ENCODE peak calls at places on chromosome 19, in eight cellular contexts. W is tibial artery, A is ascending aorta, P is psoas muscle, R is Peyer's patch, S is heart right ventricle, J is fibroblast of mammary gland, F is RWPE2. Q is an unnamed sample.

GRCh38 chr19:30083701-30084156 is 141.7 kb downstream of the URI1 start:
- DNase-seq in W (no peak), F (no peak), R (no peak), P (peak; percentile 1), S (no peak), A (no peak), J (no peak), Q (no peak)

GRCh38 chr19:41456342-41456918 is 13.5 kb downstream of the ERICH4 start:
- DNase-seq in J (peak; percentile 47), P (no peak), A (no peak), F (no peak), R (no peak), W (no peak), S (peak; percentile 62), Q (no peak)

GRCh38 chr19:49213791-49214190 is 56.2 kb downstream of the TRPM4 start:
- DNase-seq in J (no peak), F (no peak), W (no peak), P (no peak), R (no peak), S (no peak), A (no peak), Q (no peak)

GRCh38 chr19:29660835-29661234 is 4.4 kb upstream of the PLEKHF1 start:
- DNase-seq in S (no peak), A (no peak), W (no peak), F (no peak), R (no peak), J (peak; percentile 60), P (no peak), Q (no peak)

GRCh38 chr19:33399081-33399744 is 25.7 kb downstream of the CEBPG start:
- DNase-seq in W (peak; percentile 13), F (peak; percentile 47), J (no peak), P (no peak), R (no peak), S (no peak), A (no peak), Q (no peak)

GRCh38 chr19:28859811-28860210 is 353.1 kb downstream of the UQCRFS1 start:
- DNase-seq in W (no peak), A (no peak), J (no peak), P (no peak), F (no peak), R (no peak), S (no peak), Q (peak; percentile 48)

GRCh38 chr19:13262450-13262849 is 112.2 kb downstream of the IER2 start:
- DNase-seq in P (no peak), S (no peak), J (peak; percentile 60), F (no peak), A (no peak), R (no peak), W (no peak), Q (peak; percentile 72)

GRCh38 chr19:21474671-21475181 is 30.7 kb upstream of the ZNF429 start:
- DNase-seq in W (peak; percentile 45), A (peak; percentile 84), S (peak; percentile 80), J (peak; percentile 33), R (peak; percentile 56), P (peak; percentile 85), F (no peak), Q (peak; percentile 10)

GRCh38 chr19:50723735-50724521 is 764 bp downstream of the CLEC11A start:
- DNase-seq in W (no peak), S (no peak), J (no peak), P (no peak), F (no peak), A (no peak), R (no peak), Q (no peak)

GRCh38 chr19:11363881-11364280 is 8.6 kb downstream of the PLPPR2 start:
- DNase-seq in F (no peak), S (no peak), J (no peak), P (no peak), W (no peak), R (no peak), A (no peak), Q (no peak)

DNA sequence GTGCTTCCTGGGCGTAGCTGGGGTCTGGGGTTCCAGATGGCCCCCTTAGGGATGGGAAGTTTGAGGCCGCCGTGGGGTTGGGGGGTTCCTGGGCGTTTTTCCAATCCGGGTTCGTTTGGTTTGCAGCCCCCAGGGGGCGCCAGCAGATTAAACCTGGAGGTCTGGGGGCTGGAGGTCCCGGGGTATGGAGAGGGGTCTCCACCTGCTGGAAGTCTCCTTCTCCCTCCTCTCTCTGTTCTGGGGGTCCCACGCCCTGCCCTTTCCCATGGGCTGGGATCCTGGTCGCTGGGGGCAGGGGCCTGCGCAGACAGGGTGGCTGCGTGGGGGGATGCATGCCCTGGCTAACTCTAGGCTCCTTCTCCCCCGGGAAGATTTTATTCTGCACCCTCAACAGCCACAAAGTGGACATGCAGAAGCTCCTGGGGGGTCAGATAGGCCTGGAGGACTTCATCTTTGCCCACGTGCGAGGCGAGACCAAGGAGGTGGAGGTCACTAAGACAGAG is 897 bp downstream of the GIPC3 start:
- DNase-seq in P (no peak), J (no peak), R (no peak), S (no peak), A (no peak), F (no peak), W (no peak), Q (no peak)
- H3K4me3 ChIP-seq in P (peak overlapping the region; percentile 58), J (no peak overlapping the region), R (peak overlapping the region; percentile 55), S (peak overlapping the region; percentile 62), A (peak overlapping the region; percentile 62), F (no peak overlapping the region), W (peak overlapping the region; percentile 37), Q (no peak overlapping the region)

GRCh38 chr19:8333771-8334457 is 9.1 kb downstream of the KANK3 start:
- DNase-seq in J (no peak), R (no peak), W (no peak), F (no peak), P (peak; percentile 46), S (no peak), A (no peak), Q (no peak)

GRCh38 chr19:8334458-8335342 is 8.4 kb downstream of the KANK3 start:
- DNase-seq in S (no peak), R (no peak), J (peak; percentile 62), A (no peak), F (no peak), W (no peak), P (peak; percentile 56), Q (peak; percentile 77)

GRCh38 chr19:8336665-8337064 is 6.4 kb downstream of the KANK3 start:
- DNase-seq in F (no peak), P (peak; percentile 9), J (no peak), R (no peak), S (no peak), W (no peak), A (no peak), Q (no peak)

GRCh38 chr19:8336072-8336569 is 6.9 kb downstream of the KANK3 start:
- DNase-seq in F (no peak), S (no peak), R (no peak), J (no peak), W (no peak), A (no peak), P (peak; percentile 44), Q (no peak)

DNA sequence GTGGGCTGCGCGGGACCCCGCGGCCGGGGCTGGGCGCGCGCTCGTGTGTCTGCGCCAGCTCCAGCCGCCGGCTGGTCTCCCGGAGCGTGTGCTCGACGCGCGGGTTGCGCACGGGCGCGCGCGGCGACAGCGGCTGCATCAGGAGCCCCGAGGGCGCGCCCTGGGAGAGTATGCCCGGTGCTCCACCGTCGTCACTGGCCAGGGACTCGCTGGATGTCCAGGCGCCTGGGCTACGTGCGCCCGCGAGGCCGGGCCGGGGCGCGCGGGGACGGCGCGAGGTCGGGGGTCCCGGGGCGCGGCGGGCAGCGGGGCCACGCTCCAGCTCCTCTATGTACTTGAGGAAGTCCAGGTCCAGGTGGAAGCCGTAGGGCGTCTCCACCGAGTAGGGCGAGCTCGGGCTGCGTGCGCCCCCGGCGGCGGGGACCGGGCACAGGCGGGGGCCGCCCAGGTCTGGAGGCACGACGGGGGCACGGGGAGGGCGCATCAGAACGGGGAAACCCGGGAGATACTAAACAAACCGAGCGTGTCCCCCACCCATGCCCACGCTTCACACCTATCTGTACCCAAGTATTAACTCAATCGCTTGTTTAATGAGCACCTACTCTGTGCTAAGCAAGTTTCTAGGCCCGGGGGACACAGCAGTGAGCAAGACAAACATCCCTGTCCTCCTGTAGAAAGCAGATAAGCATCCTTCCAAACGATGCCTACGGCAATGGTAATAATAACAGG is 7.6 kb downstream of the KANK3 start:
- DNase-seq in R (no peak), F (no peak), A (no peak), S (no peak), J (no peak), P (peak; percentile 41), W (no peak), Q (peak; percentile 35)
- TF ChIP-seq CTCF in R (no peak), F (peak; percentile 39), A (no peak), S (no peak), J (no peak), P (no peak), W (no peak), Q (peak; percentile 23)

GRCh38 chr19:36115453-36116343 is at the start of gene TBCB:
- DNase-seq in S (peak; percentile 83), F (no peak), P (no peak), R (peak; percentile 92), A (no peak), W (peak; percentile 25), J (peak; percentile 31), Q (no peak)

GRCh38 chr19:36114763-36115452 is at the start of gene POLR2I:
- DNase-seq in S (peak; percentile 100), A (peak; percentile 100), J (peak; percentile 100), W (peak; percentile 100), P (peak; percentile 99), R (peak; percentile 99), F (peak; percentile 100), Q (peak; percentile 100)

GRCh38 chr19:36113425-36113824 is 1.2 kb downstream of the POLR2I start:
- DNase-seq in S (no peak), A (no peak), W (no peak), J (no peak), P (no peak), R (no peak), F (no peak), Q (no peak)

GRCh38 chr19:36113895-36114762 is 546 bp downstream of the POLR2I start:
- DNase-seq in P (no peak), R (peak; percentile 19), S (peak; percentile 38), A (peak; percentile 70), F (no peak), J (peak; percentile 47), W (peak; percentile 32), Q (peak; percentile 34)

DNA sequence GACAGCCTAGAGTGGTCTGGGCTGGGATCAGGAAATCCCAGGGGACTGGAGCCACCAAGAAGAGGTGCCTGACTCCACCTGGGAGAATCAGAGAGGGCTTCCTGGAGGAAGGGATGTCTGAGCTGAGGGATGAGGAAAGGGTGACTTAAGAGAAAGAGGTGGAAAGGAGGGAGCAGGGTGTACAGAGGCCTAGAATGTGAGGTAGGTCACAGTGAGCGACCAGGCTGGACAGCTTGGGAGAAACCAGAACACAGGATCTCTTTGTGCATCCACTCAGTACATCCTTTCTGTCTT is 1.0 kb downstream of the TBCB start:
- DNase-seq in J (no peak), S (no peak), A (no peak), R (no peak), F (no peak), P (no peak), W (no peak), Q (no peak)
- H3K4me3 ChIP-seq in J (peak overlapping the region; percentile 73), S (peak overlapping the region; percentile 75), A (peak overlapping the region; percentile 70), R (peak overlapping the region; percentile 60), F (peak overlapping the region; percentile 63), P (peak overlapping the region; percentile 93), W (peak overlapping the region; percentile 60), Q (peak overlapping the region; percentile 64)

DNA sequence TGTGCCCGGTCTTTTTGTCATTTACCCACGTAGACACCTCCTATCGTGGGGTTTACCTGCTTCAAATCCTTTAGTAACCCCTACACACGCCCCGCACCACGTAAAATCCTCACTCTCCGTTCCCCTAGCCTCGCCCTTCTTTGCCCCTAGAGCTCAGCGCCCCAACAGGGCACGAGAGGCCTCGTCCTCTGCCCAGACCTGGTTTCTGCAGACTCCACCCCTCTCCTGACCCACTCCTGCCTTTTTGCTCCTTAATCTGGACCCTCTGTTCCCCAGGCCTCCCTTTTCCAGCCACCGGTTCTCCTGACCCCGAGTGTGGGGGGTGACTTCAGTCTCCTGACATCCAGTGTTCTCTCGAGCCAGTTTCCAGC is 427 bp downstream of the ZNF528 start:
- DNase-seq in J (peak; percentile 9), S (peak; percentile 4), R (no peak), F (no peak), A (peak; percentile 65), P (peak; percentile 50), W (no peak), Q (no peak)
- TF ChIP-seq CTCF in J (no peak), S (no peak), R (no peak), F (no peak), A (no peak), P (no peak), W (no peak), Q (no peak)